ENCODE peak calls at places on chromosomes 5 and 9, in nine cellular contexts. G, V, D, I, F, P, S, B and R are unnamed samples.

GRCh38 chr5:12883395-12883794 is 979.1 kb upstream of the CTNND2 start:
- DNase-seq in G (no peak), V (no peak), D (no peak), I (no peak), F (no peak), P (no peak), S (no peak), B (no peak), R (no peak)

GRCh38 chr9:93225417-93225816 is 41.5 kb downstream of the WNK2 start:
- DNase-seq in G (no peak), V (no peak), D (no peak), I (no peak), F (no peak), P (no peak), S (no peak), B (no peak), R (no peak)

GRCh38 chr5:125604104-125604503 is 819.1 kb upstream of the GRAMD2B start:
- DNase-seq in G (no peak), V (no peak), D (no peak), I (no peak), F (no peak), P (no peak), S (no peak), B (no peak), R (no peak)

GRCh38 chr9:6414291-6414690 is 1.3 kb downstream of the UHRF2 start:
- DNase-seq in G (no peak), V (no peak), D (no peak), I (no peak), F (no peak), P (no peak), S (no peak), B (no peak), R (no peak)

GRCh38 chr9:97567894-97568202 is 65.3 kb downstream of the TSTD2 start:
- DNase-seq in G (no peak), V (no peak), D (no peak), I (no peak), F (no peak), P (no peak), S (no peak), B (no peak), R (no peak)

GRCh38 chr9:122042056-122042455 is 51.1 kb downstream of the TTLL11 start:
- DNase-seq in G (no peak), V (no peak), D (no peak), I (no peak), F (no peak), P (no peak), S (no peak), B (no peak), R (no peak)

GRCh38 chr5:138352722-138353549 is 451 bp downstream of the KDM3B start:
- DNase-seq in G (peak; percentile 73), V (peak; percentile 78), D (no peak), I (no peak), F (peak; percentile 94), P (peak; percentile 78), S (peak; percentile 59), B (peak; percentile 81), R (peak; percentile 62)

GRCh38 chr5:138725153-138725884 is 27.9 kb upstream of the CTNNA1 start:
- DNase-seq in G (peak; percentile 14), V (peak; percentile 76), D (peak; percentile 86), I (no peak), F (no peak), P (peak; percentile 71), S (peak; percentile 96), B (peak; percentile 43), R (peak; percentile 93)

GRCh38 chr5:76178913-76179312 is 95.7 kb downstream of the SV2C start:
- DNase-seq in G (no peak), V (no peak), D (no peak), I (no peak), F (no peak), P (no peak), S (no peak), B (no peak), R (no peak)

GRCh38 chr9:18473551-18474279 is at the start of gene ADAMTSL1:
- DNase-seq in G (peak; percentile 25), V (no peak), D (no peak), I (no peak), F (no peak), P (peak; percentile 48), S (peak; percentile 54), B (peak; percentile 61), R (peak; percentile 40)

GRCh38 chr9:81826541-81826906 is 101.7 kb upstream of the SPATA31D4 start:
- DNase-seq in G (no peak), V (no peak), D (no peak), I (no peak), F (no peak), P (no peak), S (no peak), B (no peak), R (no peak)

GRCh38 chr5:73170522-73170921 is 2.5 kb upstream of the TMEM174 start:
- DNase-seq in G (peak; percentile 36), V (no peak), D (peak; percentile 8), I (no peak), F (no peak), P (no peak), S (no peak), B (no peak), R (no peak)

GRCh38 chr9:89317282-89317681 is 1.0 kb upstream of the SECISBP2 start:
- DNase-seq in G (no peak), V (no peak), D (no peak), I (no peak), F (no peak), P (no peak), S (no peak), B (no peak), R (no peak)

GRCh38 chr9:116942593-116943061 is 255.5 kb downstream of the TRIM32 start:
- DNase-seq in G (no peak), V (no peak), D (no peak), I (no peak), F (no peak), P (no peak), S (no peak), B (no peak), R (no peak)

GRCh38 chr9:35948901-35949318 is 9.0 kb downstream of the OR2S2 start:
- DNase-seq in G (peak; percentile 35), V (no peak), D (no peak), I (no peak), F (no peak), P (no peak), S (peak; percentile 59), B (no peak), R (no peak)

GRCh38 chr9:72753261-72753893 is 199.5 kb downstream of the ALDH1A1 start:
- DNase-seq in G (no peak), V (no peak), D (no peak), I (no peak), F (no peak), P (no peak), S (no peak), B (no peak), R (no peak)

GRCh38 chr9:72477862-72478564 is 43.4 kb upstream of the TMC1 start:
- DNase-seq in G (peak; percentile 35), V (no peak), D (peak; percentile 86), I (no peak), F (no peak), P (peak; percentile 41), S (no peak), B (no peak), R (peak; percentile 44)

GRCh38 chr9:20558609-20559016 is 63.7 kb downstream of the MLLT3 start:
- DNase-seq in G (no peak), V (no peak), D (no peak), I (no peak), F (no peak), P (no peak), S (no peak), B (no peak), R (no peak)

GRCh38 chr5:83487155-83487554 is 15.6 kb downstream of the VCAN start:
- DNase-seq in G (no peak), V (no peak), D (no peak), I (no peak), F (no peak), P (no peak), S (no peak), B (no peak), R (no peak)

GRCh38 chr9:19876569-19877316 is 87.9 kb upstream of the SLC24A2 start:
- DNase-seq in G (no peak), V (no peak), D (no peak), I (no peak), F (no peak), P (no peak), S (no peak), B (no peak), R (no peak)

DNA sequence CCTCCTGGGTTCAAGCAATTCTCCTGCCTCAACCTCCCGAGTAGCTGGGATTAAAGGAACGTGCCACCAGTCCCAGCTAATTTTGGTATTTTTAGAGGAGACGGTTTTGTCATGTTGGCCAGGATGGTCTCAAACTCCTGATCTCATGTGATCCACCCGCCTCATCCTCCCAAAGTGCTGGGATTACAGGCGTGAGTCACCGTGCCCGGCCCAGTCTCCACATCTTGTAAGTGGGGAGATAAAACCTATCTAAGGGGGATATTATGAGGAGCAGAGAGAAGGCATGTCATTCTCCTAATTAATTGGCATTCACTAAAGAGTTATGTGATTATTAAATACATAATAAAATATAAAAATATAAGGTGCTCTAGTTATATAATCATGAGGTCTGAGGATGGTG is 94.1 kb upstream of the BOD1 start:
- DNase-seq in G (no peak), V (no peak), D (no peak), I (no peak), F (no peak), P (no peak), S (no peak), B (no peak), R (no peak)
- H3K4me1 ChIP-seq in G (no peaks in the 10 kb centered on the region), V (peaks cover 9% of the 10 kb centered on the region), D (peaks cover 10% of the 10 kb centered on the region), I (peaks cover 14% of the 10 kb centered on the region), F (no peaks in the 10 kb centered on the region), P (no peaks in the 10 kb centered on the region), S (no peaks in the 10 kb centered on the region), B (peaks cover 26% of the 10 kb centered on the region), R (no peaks in the 10 kb centered on the region)

GRCh38 chr9:15306068-15306756 is 804 bp downstream of the TTC39B start:
- DNase-seq in G (peak; percentile 78), V (peak; percentile 83), D (no peak), I (peak; percentile 94), F (peak; percentile 88), P (peak; percentile 83), S (peak; percentile 84), B (peak; percentile 55), R (peak; percentile 78)
- TF ChIP-seq POLR2AphosphoS5 in G (no peak), V (no peak), D (no peak), I (peak; percentile 38), F (no peak), P (peak; percentile 30), S (peak; percentile 46), B (no peak), R (peak; percentile 73)

GRCh38 chr9:16266648-16267276 is 603.7 kb downstream of the BNC2 start:
- DNase-seq in G (no peak), V (no peak), D (no peak), I (no peak), F (no peak), P (no peak), S (no peak), B (no peak), R (no peak)
- H3K4me3 ChIP-seq in G (no peak overlapping the region), V (peak overlapping the region; percentile 19), D (no peak overlapping the region), I (no peak overlapping the region), F (no peak overlapping the region), P (peak overlapping the region; percentile 42), S (no peak overlapping the region), B (no peak overlapping the region), R (no peak overlapping the region)

DNA sequence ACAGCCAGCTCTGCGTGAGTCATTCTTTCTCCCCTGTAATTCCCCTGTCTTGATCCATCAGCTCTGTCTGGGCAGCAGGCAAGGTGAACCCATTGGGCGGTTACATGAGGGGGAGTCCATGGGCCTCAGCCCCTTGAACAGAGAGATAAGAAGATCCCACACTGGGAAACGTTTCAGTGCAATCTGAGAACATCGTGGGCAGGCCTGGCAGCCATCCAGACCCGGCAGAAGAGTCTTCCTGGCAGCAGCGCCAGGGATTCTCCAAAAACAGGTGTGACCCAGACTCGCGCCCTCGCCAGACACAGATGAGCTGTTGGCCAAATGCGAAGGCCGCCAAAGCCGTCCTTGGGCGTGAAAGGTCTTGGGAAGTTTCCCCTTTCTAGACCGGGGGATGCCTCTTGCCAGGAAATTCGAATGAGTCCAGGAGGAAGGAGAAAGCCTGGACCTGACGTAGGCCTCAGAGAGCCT is 6.4 kb upstream of the SLC12A7 start:
- DNase-seq in G (no peak), V (no peak), D (no peak), I (no peak), F (no peak), P (no peak), S (no peak), B (no peak), R (no peak)
- H3K4me1 ChIP-seq in G (peaks cover 21% of the 10 kb centered on the region), V (peaks cover 22% of the 10 kb centered on the region), D (peaks cover 11% of the 10 kb centered on the region), I (peaks cover 20% of the 10 kb centered on the region), F (peaks cover 4% of the 10 kb centered on the region), P (peaks cover 33% of the 10 kb centered on the region), S (peaks cover 8% of the 10 kb centered on the region), B (peaks cover 20% of the 10 kb centered on the region), R (peaks cover 8% of the 10 kb centered on the region)